ENCODE peak calls at places on chromosomes 2 and 18, in six cellular contexts. One of them, this sample, is unnamed.

GRCh38 chr2:28370355-28370754 is 22.3 kb upstream of the FOSL2 start:
- DNase-seq in CD8-positive, alpha-beta T cell: no peak
- DNase-seq in hepatocyte: no peak
- DNase-seq in K562: no peak
- DNase-seq in left ventricle myocardium inferior: no peak
- DNase-seq in heart left ventricle: no peak
- DNase-seq in this sample: no peak

GRCh38 chr18:51194604-51195003 is 2.9 kb downstream of the MEX3C start:
- DNase-seq in CD8-positive, alpha-beta T cell: no peak
- DNase-seq in left ventricle myocardium inferior: no peak
- DNase-seq in K562: no peak
- DNase-seq in hepatocyte: no peak
- DNase-seq in heart left ventricle: no peak
- DNase-seq in this sample: no peak

GRCh38 chr2:221958224-221958623 is 340.6 kb downstream of the PAX3 start:
- DNase-seq in hepatocyte: no peak
- DNase-seq in left ventricle myocardium inferior: no peak
- DNase-seq in heart left ventricle: no peak
- DNase-seq in CD8-positive, alpha-beta T cell: no peak
- DNase-seq in K562: no peak
- DNase-seq in this sample: no peak

GRCh38 chr2:64362562-64363026 is 91.4 kb upstream of the LGALSL start:
- DNase-seq in heart left ventricle: no peak
- DNase-seq in K562: no peak
- DNase-seq in left ventricle myocardium inferior: no peak
- DNase-seq in hepatocyte: peak
- DNase-seq in CD8-positive, alpha-beta T cell: no peak
- DNase-seq in this sample: no peak

GRCh38 chr18:75248426-75249191 is 38.0 kb downstream of the TSHZ1 start:
- DNase-seq in CD8-positive, alpha-beta T cell: no peak
- DNase-seq in hepatocyte: no peak
- DNase-seq in K562: no peak
- DNase-seq in heart left ventricle: no peak
- DNase-seq in left ventricle myocardium inferior: no peak
- DNase-seq in this sample: no peak

GRCh38 chr2:63539416-63540162 is 48.7 kb downstream of the WDPCP start:
- DNase-seq in CD8-positive, alpha-beta T cell: no peak
- DNase-seq in hepatocyte: no peak
- DNase-seq in K562: no peak
- DNase-seq in left ventricle myocardium inferior: no peak
- DNase-seq in heart left ventricle: no peak
- DNase-seq in this sample: no peak

GRCh38 chr2:10071595-10071994 is 8.6 kb downstream of the CYS1 start:
- DNase-seq in hepatocyte: peak
- DNase-seq in CD8-positive, alpha-beta T cell: no peak
- DNase-seq in left ventricle myocardium inferior: no peak
- DNase-seq in K562: no peak
- DNase-seq in heart left ventricle: no peak
- DNase-seq in this sample: no peak

GRCh38 chr2:168480825-168481585 is 24.9 kb downstream of the CERS6 start:
- DNase-seq in hepatocyte: no peak
- DNase-seq in left ventricle myocardium inferior: no peak
- DNase-seq in K562: no peak
- DNase-seq in CD8-positive, alpha-beta T cell: no peak
- DNase-seq in heart left ventricle: no peak
- DNase-seq in this sample: no peak

GRCh38 chr2:100257939-100258338 is 64.4 kb downstream of the LONRF2 start:
- DNase-seq in hepatocyte: no peak
- DNase-seq in heart left ventricle: no peak
- DNase-seq in K562: no peak
- DNase-seq in left ventricle myocardium inferior: no peak
- DNase-seq in CD8-positive, alpha-beta T cell: no peak
- DNase-seq in this sample: no peak

GRCh38 chr2:112121682-112122254 is 16.4 kb upstream of the FBLN7 start:
- DNase-seq in heart left ventricle: no peak
- DNase-seq in hepatocyte: peak
- DNase-seq in CD8-positive, alpha-beta T cell: peak
- DNase-seq in left ventricle myocardium inferior: no peak
- DNase-seq in K562: no peak
- DNase-seq in this sample: no peak

GRCh38 chr2:218065239-218066006 is 3.6 kb upstream of the RUFY4 start:
- DNase-seq in K562: no peak
- DNase-seq in CD8-positive, alpha-beta T cell: no peak
- DNase-seq in hepatocyte: no peak
- DNase-seq in left ventricle myocardium inferior: no peak
- DNase-seq in heart left ventricle: no peak
- DNase-seq in this sample: no peak

GRCh38 chr2:33511141-33511540 is 34.7 kb downstream of the RASGRP3 start:
- DNase-seq in heart left ventricle: no peak
- DNase-seq in left ventricle myocardium inferior: no peak
- DNase-seq in hepatocyte: no peak
- DNase-seq in CD8-positive, alpha-beta T cell: no peak
- DNase-seq in K562: no peak
- DNase-seq in this sample: no peak

GRCh38 chr2:58842501-58843144 is 601.5 kb upstream of the FANCL start:
- DNase-seq in heart left ventricle: no peak
- DNase-seq in K562: no peak
- DNase-seq in hepatocyte: no peak
- DNase-seq in CD8-positive, alpha-beta T cell: no peak
- DNase-seq in left ventricle myocardium inferior: no peak
- DNase-seq in this sample: no peak

GRCh38 chr2:9665903-9666302 is 35.1 kb upstream of the YWHAQ start:
- DNase-seq in heart left ventricle: no peak
- DNase-seq in CD8-positive, alpha-beta T cell: no peak
- DNase-seq in hepatocyte: no peak
- DNase-seq in left ventricle myocardium inferior: no peak
- DNase-seq in K562: no peak
- DNase-seq in this sample: no peak

GRCh38 chr2:110120171-110121051 is 4.8 kb upstream of the MALL start:
- DNase-seq in CD8-positive, alpha-beta T cell: no peak
- DNase-seq in heart left ventricle: no peak
- DNase-seq in left ventricle myocardium inferior: no peak
- DNase-seq in K562: no peak
- DNase-seq in hepatocyte: no peak
- DNase-seq in this sample: no peak

GRCh38 chr18:38619129-38619528 is 1053.5 kb upstream of the CELF4 start:
- DNase-seq in heart left ventricle: no peak
- DNase-seq in CD8-positive, alpha-beta T cell: no peak
- DNase-seq in K562: no peak
- DNase-seq in hepatocyte: no peak
- DNase-seq in left ventricle myocardium inferior: no peak
- DNase-seq in this sample: no peak

GRCh38 chr18:44687421-44687820 is 6.7 kb downstream of the SETBP1 start:
- DNase-seq in hepatocyte: no peak
- DNase-seq in K562: no peak
- DNase-seq in CD8-positive, alpha-beta T cell: no peak
- DNase-seq in left ventricle myocardium inferior: no peak
- DNase-seq in heart left ventricle: no peak
- DNase-seq in this sample: no peak

GRCh38 chr2:150477347-150477746 is 10.1 kb downstream of the RND3 start:
- DNase-seq in left ventricle myocardium inferior: no peak
- DNase-seq in heart left ventricle: peak
- DNase-seq in K562: no peak
- DNase-seq in CD8-positive, alpha-beta T cell: no peak
- DNase-seq in hepatocyte: peak
- DNase-seq in this sample: no peak

GRCh38 chr2:49080681-49081080 is 73.6 kb downstream of the FSHR start:
- DNase-seq in left ventricle myocardium inferior: no peak
- DNase-seq in K562: no peak
- DNase-seq in hepatocyte: peak
- DNase-seq in heart left ventricle: no peak
- DNase-seq in CD8-positive, alpha-beta T cell: no peak
- DNase-seq in this sample: no peak

GRCh38 chr2:176813526-176814179 is 398.9 kb upstream of the HNRNPA3 start:
- DNase-seq in left ventricle myocardium inferior: no peak
- DNase-seq in K562: no peak
- DNase-seq in heart left ventricle: no peak
- DNase-seq in hepatocyte: peak
- DNase-seq in CD8-positive, alpha-beta T cell: no peak
- DNase-seq in this sample: no peak

GRCh38 chr2:231900486-231900942 is 25.7 kb downstream of the NPPC start:
- DNase-seq in CD8-positive, alpha-beta T cell: peak
- DNase-seq in K562: peak
- DNase-seq in hepatocyte: peak
- DNase-seq in left ventricle myocardium inferior: peak
- DNase-seq in heart left ventricle: peak
- DNase-seq in this sample: no peak

GRCh38 chr2:98028931-98029717 is 33.4 kb upstream of the TMEM131 start:
- DNase-seq in hepatocyte: no peak
- DNase-seq in left ventricle myocardium inferior: no peak
- DNase-seq in CD8-positive, alpha-beta T cell: no peak
- DNase-seq in heart left ventricle: no peak
- DNase-seq in K562: no peak
- DNase-seq in this sample: no peak

DNA sequence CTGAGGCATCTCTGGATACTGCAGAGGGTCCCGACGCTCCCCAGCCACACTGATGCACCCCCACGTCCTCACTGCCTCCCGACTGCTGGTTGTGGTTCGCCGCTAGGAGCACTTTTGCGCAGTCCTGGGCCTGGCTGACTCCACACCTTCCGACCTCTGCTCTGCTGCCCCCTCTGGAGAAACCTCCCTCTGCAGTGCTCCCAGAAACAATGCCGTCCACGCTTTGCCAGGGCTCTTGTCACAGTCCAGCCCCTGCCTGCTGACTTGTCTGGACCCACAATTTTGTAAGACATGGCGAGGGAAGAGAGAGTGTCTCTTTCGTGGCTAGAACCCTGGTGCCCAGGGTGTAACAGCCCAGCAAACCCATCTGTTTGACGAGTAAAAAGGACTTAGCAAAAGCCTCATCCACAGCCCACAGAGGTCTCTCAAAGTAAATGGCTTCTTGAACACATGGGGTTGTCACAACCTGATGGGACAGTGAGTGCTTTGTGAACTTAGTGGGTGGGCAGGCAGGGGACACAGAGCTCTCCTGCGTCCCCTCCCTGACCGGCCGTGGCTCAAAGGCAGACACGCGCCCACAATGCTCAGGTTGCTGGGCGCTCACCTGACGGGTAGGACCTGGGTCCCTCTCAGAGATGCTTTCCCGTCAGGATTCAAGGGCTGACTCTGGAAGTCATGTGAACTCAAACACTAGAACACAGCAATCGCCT is 4.0 kb downstream of the COPS9 start:
- DNase-seq in hepatocyte: no peak
- DNase-seq in CD8-positive, alpha-beta T cell: no peak
- DNase-seq in K562: no peak
- DNase-seq in left ventricle myocardium inferior: no peak
- DNase-seq in heart left ventricle: peak
- DNase-seq in this sample: no peak
- TF ChIP-seq CTCF in hepatocyte: no peak
- TF ChIP-seq CTCF in CD8-positive, alpha-beta T cell: no peak
- TF ChIP-seq CTCF in K562: peak
- TF ChIP-seq CTCF in left ventricle myocardium inferior: peak
- TF ChIP-seq CTCF in heart left ventricle: no peak
- TF ChIP-seq CTCF in this sample: no peak

DNA sequence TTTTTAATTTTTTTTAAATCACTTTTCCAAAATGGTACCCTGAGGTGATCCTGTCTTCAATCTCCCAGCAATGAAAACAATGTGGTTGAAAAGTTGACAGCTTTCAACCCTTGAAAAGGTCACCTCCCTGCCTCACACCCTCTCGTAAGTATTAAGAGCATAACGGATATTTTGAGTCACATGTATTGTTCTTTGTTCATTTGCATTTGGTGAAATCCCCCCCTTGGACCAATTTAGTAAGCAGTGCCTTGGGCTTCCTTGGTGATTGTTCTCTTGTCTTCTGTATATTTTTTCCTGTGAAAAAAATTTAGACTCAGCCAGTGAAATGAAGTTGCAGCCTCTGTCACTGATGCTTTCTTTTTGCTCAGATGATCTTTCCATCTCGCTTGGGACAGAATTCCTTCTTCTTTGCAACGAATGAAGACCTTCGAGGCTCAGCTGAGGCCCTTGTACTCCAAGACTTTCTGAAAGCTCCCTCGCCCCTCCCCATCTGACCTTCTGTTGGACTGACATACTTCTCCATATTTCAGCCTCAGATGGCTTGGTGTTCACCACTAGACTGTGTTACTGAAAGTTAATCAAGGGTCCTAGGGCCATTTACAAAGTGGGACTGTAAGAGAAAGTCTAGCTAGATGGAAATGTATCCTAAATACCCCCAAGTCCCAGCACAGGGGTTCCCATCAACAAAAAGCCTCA is 158.4 kb downstream of the BCL2 start:
- DNase-seq in CD8-positive, alpha-beta T cell: no peak
- DNase-seq in K562: no peak
- DNase-seq in left ventricle myocardium inferior: no peak
- DNase-seq in heart left ventricle: no peak
- DNase-seq in hepatocyte: no peak
- DNase-seq in this sample: no peak
- H3K4me3 ChIP-seq in CD8-positive, alpha-beta T cell: peak
- H3K4me3 ChIP-seq in K562: no peak
- H3K4me3 ChIP-seq in left ventricle myocardium inferior: no peak
- H3K4me3 ChIP-seq in heart left ventricle: no peak
- H3K4me3 ChIP-seq in hepatocyte: no peak
- H3K4me3 ChIP-seq in this sample: no peak

GRCh38 chr2:105395691-105396090 is 3.2 kb downstream of the FHL2 start:
- DNase-seq in heart left ventricle: no peak
- DNase-seq in left ventricle myocardium inferior: no peak
- DNase-seq in hepatocyte: no peak
- DNase-seq in K562: no peak
- DNase-seq in CD8-positive, alpha-beta T cell: no peak
- DNase-seq in this sample: no peak
- H3K27ac ChIP-seq in heart left ventricle: peak
- H3K27ac ChIP-seq in left ventricle myocardium inferior: peak
- H3K27ac ChIP-seq in hepatocyte: no peak
- H3K27ac ChIP-seq in K562: no peak
- H3K27ac ChIP-seq in CD8-positive, alpha-beta T cell: no peak
- H3K27ac ChIP-seq in this sample: peak

DNA sequence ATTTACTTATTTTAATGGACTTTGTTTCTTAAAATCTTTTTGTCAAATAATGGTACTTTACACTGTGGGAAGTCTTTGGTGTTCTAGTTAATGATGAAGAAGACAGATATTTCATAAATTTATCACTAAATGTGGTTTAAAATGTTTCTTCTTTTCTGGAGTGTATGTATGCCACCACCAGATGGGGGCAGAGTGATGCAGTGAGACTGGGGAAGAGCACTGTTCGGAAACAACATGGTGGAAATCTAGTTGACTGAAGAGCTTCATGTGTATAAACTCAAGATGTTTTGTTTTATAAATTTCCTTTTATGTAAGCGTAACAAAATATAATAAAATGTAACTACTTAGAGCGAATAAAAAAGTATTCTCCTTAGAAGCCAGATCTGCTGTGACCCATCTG is 195.1 kb downstream of the KCNE4 start:
- DNase-seq in heart left ventricle: no peak
- DNase-seq in left ventricle myocardium inferior: no peak
- DNase-seq in K562: peak
- DNase-seq in CD8-positive, alpha-beta T cell: no peak
- DNase-seq in hepatocyte: no peak
- DNase-seq in this sample: no peak
- TF ChIP-seq CTCF in heart left ventricle: peak
- TF ChIP-seq CTCF in left ventricle myocardium inferior: peak
- TF ChIP-seq CTCF in K562: peak
- TF ChIP-seq CTCF in CD8-positive, alpha-beta T cell: no peak
- TF ChIP-seq CTCF in hepatocyte: peak
- TF ChIP-seq CTCF in this sample: no peak

DNA sequence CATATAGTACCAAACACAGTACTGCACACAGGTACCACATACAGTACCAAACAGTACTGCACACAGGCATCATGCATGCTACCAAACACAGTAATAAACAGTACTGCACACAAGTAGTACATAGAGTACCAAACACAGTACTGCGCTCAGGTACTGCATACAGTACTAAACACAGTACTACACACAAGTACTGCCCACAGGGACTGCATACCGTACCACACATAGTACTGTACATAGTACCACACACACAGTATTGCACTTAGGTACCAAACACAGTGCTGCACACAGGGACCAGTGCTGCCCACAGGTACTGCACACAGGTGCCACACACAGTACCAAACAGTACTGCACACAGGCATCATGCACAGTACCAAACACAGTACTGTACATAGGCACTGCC is 74.9 kb downstream of the ZNF236 start:
- DNase-seq in left ventricle myocardium inferior: no peak
- DNase-seq in hepatocyte: no peak
- DNase-seq in K562: no peak
- DNase-seq in CD8-positive, alpha-beta T cell: no peak
- DNase-seq in heart left ventricle: no peak
- DNase-seq in this sample: no peak
- H3K4me3 ChIP-seq in left ventricle myocardium inferior: no peak
- H3K4me3 ChIP-seq in hepatocyte: no peak
- H3K4me3 ChIP-seq in K562: no peak
- H3K4me3 ChIP-seq in CD8-positive, alpha-beta T cell: no peak
- H3K4me3 ChIP-seq in heart left ventricle: no peak
- H3K4me3 ChIP-seq in this sample: no peak